ENCODE peak calls at places on chromosomes 13 and 19, in four cellular contexts. N is A549, E is hepatocyte, Y is left ventricle myocardium inferior. A is an unnamed sample.
A peak's percentile ranks its signal among the peaks of the same experiment; 100 is the strongest.

GRCh38 chr13:45402641-45403040 is 15.5 kb downstream of the SLC25A30 start:
- DNase-seq in N (no peak), E (no peak), Y (no peak), A (no peak)

GRCh38 chr19:56840452-56841193 is at the start of the genes PEG3 and ZIM2:
- DNase-seq in N (no peak), E (no peak), Y (peak; percentile 74), A (no peak)

GRCh38 chr13:100234524-100235136 is 145.7 kb downstream of the PCCA start:
- DNase-seq in N (peak; percentile 72), E (no peak), Y (no peak), A (no peak)

GRCh38 chr19:36139473-36140288 is at the start of gene CAPNS1:
- DNase-seq in N (peak; percentile 99), E (peak; percentile 99), Y (peak; percentile 99), A (peak; percentile 86)

GRCh38 chr13:99351772-99352171 is 44.6 kb upstream of the GPR183 start:
- DNase-seq in N (no peak), E (no peak), Y (no peak), A (no peak)

GRCh38 chr13:44017756-44018309 is 138.1 kb downstream of the LACC1 start:
- DNase-seq in N (no peak), E (no peak), Y (peak; percentile 18), A (no peak)

GRCh38 chr13:97521726-97522125 is 87.8 kb downstream of the RAP2A start:
- DNase-seq in N (no peak), E (no peak), Y (no peak), A (no peak)

GRCh38 chr19:15291666-15292065 is 40.7 kb downstream of the BRD4 start:
- DNase-seq in N (no peak), E (no peak), Y (no peak), A (no peak)

GRCh38 chr13:37342205-37342604 is 236.7 kb upstream of the CSNK1A1L start:
- DNase-seq in N (no peak), E (no peak), Y (no peak), A (no peak)

GRCh38 chr19:32671883-32672282 is 3.1 kb downstream of the ANKRD27 start:
- DNase-seq in N (no peak), E (no peak), Y (no peak), A (no peak)
- H3K4me3 ChIP-seq in N (no peak overlapping the region), E (no peak overlapping the region), Y (no peak overlapping the region), A (no peak overlapping the region)

DNA sequence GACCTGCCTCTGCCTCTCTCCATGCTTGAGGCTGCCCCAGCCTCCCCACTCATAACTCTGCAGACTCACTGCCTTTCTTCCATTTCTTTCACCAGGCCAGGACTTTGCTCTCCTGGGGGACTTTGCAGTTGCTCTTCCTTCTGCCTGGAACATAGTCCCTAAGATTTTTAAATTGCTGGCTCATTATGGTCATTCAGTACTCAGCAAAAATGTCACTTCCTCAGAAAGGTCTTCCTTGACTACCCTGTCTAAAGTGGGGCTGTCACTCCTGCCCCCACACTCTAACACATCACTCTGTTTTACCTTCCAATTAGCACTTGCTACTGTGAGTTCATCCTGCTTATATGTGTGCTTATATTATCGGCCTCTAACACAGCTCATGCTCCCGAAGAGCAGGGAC is 618.2 kb downstream of the UQCRFS1 start:
- DNase-seq in N (no peak), E (no peak), Y (no peak), A (no peak)
- H3K27ac ChIP-seq in N (no peak overlapping the region), E (no peak overlapping the region), Y (no peak overlapping the region), A (no peak overlapping the region)

GRCh38 chr19:54168174-54168917 is 4.6 kb downstream of the TMC4 start:
- DNase-seq in N (peak; percentile 92), E (peak; percentile 95), Y (peak; percentile 93), A (no peak)
- H3K4me3 ChIP-seq in N (no peak overlapping the region), E (no peak overlapping the region), Y (no peak overlapping the region), A (no peak overlapping the region)

GRCh38 chr19:10422846-10423245 is 2.5 kb downstream of the PDE4A start:
- DNase-seq in N (no peak), E (no peak), Y (no peak), A (no peak)

GRCh38 chr19:10421240-10421948 is 1.1 kb downstream of the PDE4A start:
- DNase-seq in N (no peak), E (no peak), Y (no peak), A (no peak)

GRCh38 chr19:10421981-10422461 is 1.7 kb downstream of the PDE4A start:
- DNase-seq in N (no peak), E (peak; percentile 2), Y (no peak), A (no peak)

GRCh38 chr19:10427169-10427568 is 6.8 kb downstream of the PDE4A start:
- DNase-seq in N (no peak), E (no peak), Y (no peak), A (no peak)

DNA sequence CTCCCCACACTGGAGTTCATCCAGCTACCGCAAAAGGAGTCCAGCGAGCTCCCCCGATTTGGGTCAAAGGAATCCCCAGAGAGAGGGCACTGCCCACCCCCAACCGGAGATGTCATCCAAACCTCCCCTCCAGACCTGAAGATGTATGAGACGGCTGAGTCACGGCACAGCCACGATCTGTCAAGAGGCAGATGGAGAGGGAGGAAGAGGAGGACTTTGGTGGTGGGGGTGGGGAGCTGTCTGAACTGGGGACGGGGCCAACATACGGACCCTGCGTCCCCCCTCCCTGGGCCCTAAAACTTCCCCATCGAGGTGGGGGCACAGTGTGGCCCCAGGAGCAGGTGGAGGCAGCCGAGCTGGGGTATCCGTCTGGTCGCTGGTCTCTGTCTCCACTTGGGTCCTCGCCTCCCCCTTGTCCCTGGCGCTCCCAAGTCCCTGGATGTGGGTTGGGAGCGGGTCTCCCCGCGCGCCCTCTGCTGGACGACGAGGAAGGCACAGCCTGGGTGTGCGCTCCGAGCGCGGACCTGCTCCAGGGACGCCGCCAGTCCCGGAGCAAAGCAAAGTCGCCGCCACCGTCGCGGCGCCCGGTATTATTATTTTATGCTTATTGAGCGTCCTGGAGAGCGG is 3.8 kb downstream of the PDE4A start:
- DNase-seq in N (peak; percentile 82), E (peak; percentile 84), Y (peak; percentile 77), A (no peak)
- H3K27ac ChIP-seq in N (peak overlapping the region; percentile 80), E (no peak overlapping the region), Y (peak overlapping the region; percentile 37), A (no peak overlapping the region)

DNA sequence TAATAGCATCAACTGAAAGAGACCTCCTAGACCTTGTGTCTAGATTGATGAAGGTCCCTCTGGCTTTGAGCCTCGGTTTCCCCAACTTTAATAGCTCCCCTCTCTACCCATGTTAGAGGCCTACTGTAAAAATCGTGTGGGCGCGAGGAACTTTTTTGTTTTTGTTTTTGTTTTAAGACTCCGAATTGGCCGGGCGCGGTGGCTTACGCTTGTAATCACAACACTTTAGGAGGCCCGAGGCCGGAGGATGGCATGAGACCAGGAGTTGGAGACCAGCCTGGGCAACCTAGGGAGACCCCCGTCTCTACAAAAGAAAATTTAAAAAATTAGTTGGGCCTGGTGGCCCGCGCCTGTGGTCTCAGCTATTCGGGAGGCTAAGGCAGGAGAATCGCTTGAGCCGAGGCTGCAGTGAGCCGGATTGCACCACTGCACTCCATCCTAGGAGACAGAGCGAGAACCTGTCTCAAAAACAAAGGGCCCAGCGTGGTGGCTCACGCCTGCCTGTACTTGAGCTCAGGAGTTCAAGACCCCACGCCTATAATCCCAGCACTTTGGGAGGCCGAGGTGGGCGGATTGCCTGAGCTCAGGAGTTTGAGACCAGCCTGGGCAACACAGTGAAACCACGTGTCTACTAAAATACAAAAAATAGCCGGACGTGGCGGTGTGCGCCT is 858 bp upstream of the PPP6R1 start:
- DNase-seq in N (no peak), E (peak; percentile 43), Y (no peak), A (no peak)
- H3K4me3 ChIP-seq in N (peak overlapping the region; percentile 39), E (peak overlapping the region; percentile 12), Y (peak overlapping the region; percentile 99), A (peak overlapping the region; percentile 62)

GRCh38 chr19:10553087-10553667 is 9.5 kb downstream of the ATG4D start:
- DNase-seq in N (no peak), E (no peak), Y (no peak), A (no peak)
- H3K27ac ChIP-seq in N (no peak overlapping the region), E (no peak overlapping the region), Y (no peak overlapping the region), A (no peak overlapping the region)